ENCODE peak calls at places on chromosomes 7 and 10, in five cellular contexts. One of them, this sample, is unnamed. For H3K9me3, the result is how much of the 10 kb centered on the place peaks cover.

GRCh38 chr10:17673517-17674051 is 29.6 kb downstream of the STAM start:
- DNase-seq in ovary: no peak
- DNase-seq in hepatocyte: peak
- DNase-seq in psoas muscle: no peak
- DNase-seq in small intestine: no peak
- DNase-seq in this sample: no peak

GRCh38 chr10:29530112-29530976 is 104.4 kb downstream of the SVIL start:
- DNase-seq in psoas muscle: no peak
- DNase-seq in hepatocyte: no peak
- DNase-seq in small intestine: no peak
- DNase-seq in ovary: no peak
- DNase-seq in this sample: no peak

GRCh38 chr10:47063858-47064257 is 152.6 kb downstream of the PTPN20 start:
- DNase-seq in small intestine: no peak
- DNase-seq in ovary: no peak
- DNase-seq in psoas muscle: no peak
- DNase-seq in hepatocyte: no peak
- DNase-seq in this sample: no peak

GRCh38 chr10:14208231-14208630 is 122.5 kb downstream of the FRMD4A start:
- DNase-seq in psoas muscle: no peak
- DNase-seq in small intestine: no peak
- DNase-seq in ovary: no peak
- DNase-seq in hepatocyte: no peak
- DNase-seq in this sample: no peak

GRCh38 chr10:44902838-44903545 is 8.1 kb upstream of the TMEM72 start:
- DNase-seq in small intestine: no peak
- DNase-seq in psoas muscle: no peak
- DNase-seq in ovary: no peak
- DNase-seq in hepatocyte: no peak
- DNase-seq in this sample: no peak

GRCh38 chr10:6607187-6607586 is 27.1 kb upstream of the PRKCQ start:
- DNase-seq in psoas muscle: no peak
- DNase-seq in hepatocyte: no peak
- DNase-seq in ovary: no peak
- DNase-seq in small intestine: no peak
- DNase-seq in this sample: no peak

GRCh38 chr7:3194501-3195141 is 106.4 kb upstream of the SDK1 start:
- DNase-seq in small intestine: peak
- DNase-seq in hepatocyte: peak
- DNase-seq in ovary: peak
- DNase-seq in psoas muscle: no peak
- DNase-seq in this sample: no peak

GRCh38 chr7:66928388-66928787 is 7.4 kb downstream of the TMEM248 start:
- DNase-seq in psoas muscle: no peak
- DNase-seq in ovary: no peak
- DNase-seq in hepatocyte: no peak
- DNase-seq in small intestine: no peak
- DNase-seq in this sample: no peak

GRCh38 chr10:64558094-64558870 is 1037.1 kb downstream of the REEP3 start:
- DNase-seq in hepatocyte: no peak
- DNase-seq in small intestine: no peak
- DNase-seq in psoas muscle: no peak
- DNase-seq in ovary: no peak
- DNase-seq in this sample: no peak

GRCh38 chr7:106774768-106775551 is 90.1 kb upstream of the PIK3CG start:
- DNase-seq in ovary: no peak
- DNase-seq in hepatocyte: no peak
- DNase-seq in psoas muscle: no peak
- DNase-seq in small intestine: no peak
- DNase-seq in this sample: no peak

GRCh38 chr10:47278152-47278473 is 21.9 kb upstream of the GDF10 start:
- DNase-seq in hepatocyte: no peak
- DNase-seq in ovary: no peak
- DNase-seq in psoas muscle: no peak
- DNase-seq in small intestine: peak
- DNase-seq in this sample: no peak

GRCh38 chr7:151796091-151796870 is 80.6 kb downstream of the PRKAG2 start:
- DNase-seq in small intestine: peak
- DNase-seq in ovary: no peak
- DNase-seq in psoas muscle: peak
- DNase-seq in hepatocyte: peak
- DNase-seq in this sample: peak

GRCh38 chr7:17971392-17971791 is 31.1 kb upstream of the SNX13 start:
- DNase-seq in ovary: no peak
- DNase-seq in small intestine: no peak
- DNase-seq in hepatocyte: no peak
- DNase-seq in psoas muscle: no peak
- DNase-seq in this sample: no peak

GRCh38 chr10:98246911-98247820 is 20.8 kb downstream of the LOXL4 start:
- DNase-seq in ovary: no peak
- DNase-seq in hepatocyte: no peak
- DNase-seq in small intestine: no peak
- DNase-seq in psoas muscle: peak
- DNase-seq in this sample: no peak

GRCh38 chr10:114323023-114323422 is 81.3 kb downstream of the AFAP1L2 start:
- DNase-seq in psoas muscle: no peak
- DNase-seq in ovary: no peak
- DNase-seq in small intestine: no peak
- DNase-seq in hepatocyte: no peak
- DNase-seq in this sample: no peak

GRCh38 chr10:58513189-58514101 is 773 bp downstream of the BICC1 start:
- DNase-seq in psoas muscle: peak
- DNase-seq in hepatocyte: peak
- DNase-seq in ovary: peak
- DNase-seq in small intestine: no peak
- DNase-seq in this sample: peak

GRCh38 chr10:25417611-25418010 is 242.8 kb downstream of the GPR158 start:
- DNase-seq in psoas muscle: no peak
- DNase-seq in hepatocyte: no peak
- DNase-seq in ovary: no peak
- DNase-seq in small intestine: no peak
- DNase-seq in this sample: no peak

GRCh38 chr10:67863094-67863493 is 21.4 kb upstream of the SIRT1 start:
- DNase-seq in small intestine: no peak
- DNase-seq in psoas muscle: no peak
- DNase-seq in hepatocyte: no peak
- DNase-seq in ovary: no peak
- DNase-seq in this sample: no peak

GRCh38 chr10:83127942-83128575 is 1011.2 kb upstream of the GHITM start:
- DNase-seq in psoas muscle: no peak
- DNase-seq in hepatocyte: no peak
- DNase-seq in small intestine: no peak
- DNase-seq in ovary: no peak
- DNase-seq in this sample: no peak

GRCh38 chr7:166370-167060 is 25.9 kb upstream of the FAM20C start:
- DNase-seq in small intestine: no peak
- DNase-seq in hepatocyte: peak
- DNase-seq in psoas muscle: peak
- DNase-seq in ovary: no peak
- DNase-seq in this sample: no peak

GRCh38 chr10:62815373-62816111 is 624 bp downstream of the EGR2 start:
- DNase-seq in psoas muscle: no peak
- DNase-seq in small intestine: no peak
- DNase-seq in ovary: peak
- DNase-seq in hepatocyte: peak
- DNase-seq in this sample: no peak

GRCh38 chr10:16964571-16965241 is 147.5 kb upstream of the RSU1 start:
- DNase-seq in ovary: no peak
- DNase-seq in psoas muscle: no peak
- DNase-seq in hepatocyte: no peak
- DNase-seq in small intestine: no peak
- DNase-seq in this sample: no peak

GRCh38 chr10:88996927-88997326 is 6.3 kb downstream of the FAS start:
- DNase-seq in small intestine: no peak
- DNase-seq in hepatocyte: no peak
- DNase-seq in ovary: no peak
- DNase-seq in psoas muscle: no peak
- DNase-seq in this sample: no peak

GRCh38 chr10:91312031-91312733 is 91.7 kb downstream of the PCGF5 start:
- DNase-seq in ovary: no peak
- DNase-seq in hepatocyte: no peak
- DNase-seq in psoas muscle: no peak
- DNase-seq in small intestine: no peak
- DNase-seq in this sample: no peak

GRCh38 chr7:98075801-98076200 is 30.9 kb upstream of the LMTK2 start:
- DNase-seq in psoas muscle: no peak
- DNase-seq in hepatocyte: no peak
- DNase-seq in ovary: no peak
- DNase-seq in small intestine: no peak
- DNase-seq in this sample: no peak

GRCh38 chr7:135748770-135749169 is at the start of gene FAM180A:
- DNase-seq in psoas muscle: peak
- DNase-seq in ovary: peak
- DNase-seq in small intestine: no peak
- DNase-seq in hepatocyte: no peak
- DNase-seq in this sample: no peak

DNA sequence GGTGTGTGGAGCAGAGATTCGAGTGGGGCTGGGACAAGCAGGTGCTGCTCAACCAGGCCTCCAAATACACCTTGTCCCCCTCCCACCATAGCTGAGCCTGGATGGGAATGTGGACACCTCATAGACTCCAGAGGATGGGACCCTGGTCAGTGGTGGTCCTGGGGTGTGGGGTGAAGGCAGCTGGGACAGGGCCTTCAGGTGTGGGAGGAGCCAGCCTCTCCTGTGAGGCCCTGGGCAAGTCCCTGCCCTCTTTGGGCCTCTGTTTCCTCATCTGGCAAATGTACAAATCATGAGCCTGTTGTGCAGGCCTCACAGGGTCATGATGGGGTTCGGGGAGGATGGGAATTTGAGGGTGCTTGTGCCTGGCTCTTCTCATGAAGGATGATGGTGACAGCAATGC is 362.9 kb upstream of the NUPR2 start:
- DNase-seq in hepatocyte: no peak
- DNase-seq in ovary: no peak
- DNase-seq in small intestine: no peak
- DNase-seq in psoas muscle: no peak
- DNase-seq in this sample: no peak
- H3K9me3 ChIP-seq in hepatocyte: under half
- H3K9me3 ChIP-seq in ovary: under half
- H3K9me3 ChIP-seq in small intestine: under half
- H3K9me3 ChIP-seq in psoas muscle: under half
- H3K9me3 ChIP-seq in this sample: half or more

GRCh38 chr10:130479146-130479545 is 343.0 kb downstream of the GLRX3 start:
- DNase-seq in ovary: no peak
- DNase-seq in small intestine: no peak
- DNase-seq in hepatocyte: no peak
- DNase-seq in psoas muscle: no peak
- DNase-seq in this sample: no peak
- H3K9me3 ChIP-seq in ovary: under half
- H3K9me3 ChIP-seq in small intestine: under half
- H3K9me3 ChIP-seq in hepatocyte: under half
- H3K9me3 ChIP-seq in psoas muscle: under half
- H3K9me3 ChIP-seq in this sample: under half

GRCh38 chr10:100867564-100867963 is 45.2 kb upstream of the SLF2 start:
- DNase-seq in small intestine: no peak
- DNase-seq in psoas muscle: no peak
- DNase-seq in ovary: no peak
- DNase-seq in hepatocyte: no peak
- DNase-seq in this sample: no peak
- H3K9me3 ChIP-seq in small intestine: under half
- H3K9me3 ChIP-seq in psoas muscle: under half
- H3K9me3 ChIP-seq in ovary: under half
- H3K9me3 ChIP-seq in hepatocyte: under half
- H3K9me3 ChIP-seq in this sample: under half

GRCh38 chr7:51521054-51521453 is 204.4 kb upstream of the COBL start:
- DNase-seq in hepatocyte: no peak
- DNase-seq in ovary: no peak
- DNase-seq in psoas muscle: no peak
- DNase-seq in small intestine: no peak
- DNase-seq in this sample: no peak
- H3K9me3 ChIP-seq in hepatocyte: under half
- H3K9me3 ChIP-seq in ovary: under half
- H3K9me3 ChIP-seq in psoas muscle: under half
- H3K9me3 ChIP-seq in small intestine: under half
- H3K9me3 ChIP-seq in this sample: under half

DNA sequence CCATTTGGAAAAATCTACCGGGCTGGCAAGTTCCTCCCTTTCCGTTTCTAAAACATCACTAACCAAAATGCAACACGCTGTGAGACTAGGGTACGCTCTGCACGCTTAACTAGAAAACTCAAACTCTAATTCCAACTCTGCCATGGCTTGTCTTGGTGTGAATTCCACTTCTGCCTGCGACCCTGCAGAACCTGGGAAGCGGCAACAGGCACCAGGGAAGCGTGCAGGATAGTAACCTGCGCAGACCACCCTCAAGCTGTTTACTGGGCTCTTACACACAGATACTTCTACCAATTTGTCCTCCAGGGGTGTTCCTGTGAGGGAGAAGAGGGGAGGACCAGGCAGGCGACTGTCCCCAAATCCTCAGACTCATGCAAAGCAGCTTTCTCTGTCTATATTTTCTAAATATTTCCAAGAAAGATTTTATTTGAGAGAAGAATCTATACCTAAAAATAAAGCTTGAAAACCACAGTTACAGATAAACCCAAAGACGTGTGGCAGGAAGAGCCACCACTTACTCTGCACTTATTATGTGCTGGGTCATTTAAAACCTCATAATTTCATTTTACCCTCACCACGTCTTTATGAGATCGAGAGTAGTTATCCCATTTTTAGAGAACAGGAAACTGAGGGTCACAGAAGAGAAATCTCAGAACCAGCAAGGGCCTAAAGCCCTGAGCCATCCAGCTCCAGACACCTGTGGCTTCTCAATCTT is 52.9 kb downstream of the CPXM2 start:
- DNase-seq in psoas muscle: no peak
- DNase-seq in hepatocyte: no peak
- DNase-seq in small intestine: no peak
- DNase-seq in ovary: no peak
- DNase-seq in this sample: peak
- H3K9me3 ChIP-seq in psoas muscle: under half
- H3K9me3 ChIP-seq in hepatocyte: under half
- H3K9me3 ChIP-seq in small intestine: under half
- H3K9me3 ChIP-seq in ovary: under half
- H3K9me3 ChIP-seq in this sample: under half

GRCh38 chr7:6675807-6676405 is 30.8 kb downstream of the ZNF12 start:
- DNase-seq in small intestine: no peak
- DNase-seq in psoas muscle: no peak
- DNase-seq in hepatocyte: no peak
- DNase-seq in ovary: no peak
- DNase-seq in this sample: no peak

GRCh38 chr7:6680146-6680545 is 26.6 kb downstream of the ZNF12 start:
- DNase-seq in ovary: no peak
- DNase-seq in small intestine: no peak
- DNase-seq in psoas muscle: no peak
- DNase-seq in hepatocyte: no peak
- DNase-seq in this sample: no peak
- H3K9me3 ChIP-seq in ovary: under half
- H3K9me3 ChIP-seq in small intestine: under half
- H3K9me3 ChIP-seq in psoas muscle: half or more
- H3K9me3 ChIP-seq in hepatocyte: under half
- H3K9me3 ChIP-seq in this sample: under half

This sample was measured in right atrium auricular region.